ENCODE peak calls at places on chromosomes 2 and 18, in four cellular contexts. K is IMR-90, H is H1, W is mesendoderm. R is an unnamed sample.

GRCh38 chr2:168564641-168565040 is 108.6 kb downstream of the CERS6 start:
- DNase-seq in K (no peak), H (no peak), W (no peak), R (no peak)

GRCh38 chr2:112493858-112494648 is 12.1 kb downstream of the TTL start:
- DNase-seq in K (peak), H (no peak), W (peak), R (no peak)

GRCh38 chr2:128733450-128733849 is 414.8 kb upstream of the HS6ST1 start:
- DNase-seq in K (no peak), W (no peak), H (no peak), R (no peak)

GRCh38 chr18:36782710-36783109 is 46.1 kb downstream of the TPGS2 start:
- DNase-seq in W (no peak), K (no peak), H (no peak), R (no peak)

GRCh38 chr2:212935749-212936148 is 215.7 kb downstream of the IKZF2 start:
- DNase-seq in H (no peak), K (peak), W (no peak), R (no peak)

GRCh38 chr2:136243638-136244557 is 125.9 kb upstream of the CXCR4 start:
- DNase-seq in W (no peak), H (no peak), K (no peak), R (no peak)

GRCh38 chr2:127632592-127633489 is 13.1 kb upstream of the GPR17 start:
- DNase-seq in H (no peak), K (no peak), W (no peak), R (no peak)

GRCh38 chr18:72871091-72871490 is 3.3 kb upstream of the NETO1 start:
- DNase-seq in W (no peak), K (peak), H (no peak), R (no peak)

GRCh38 chr2:20661028-20661980 is 5.6 kb upstream of the GDF7 start:
- DNase-seq in H (peak), K (peak), W (peak), R (peak)

GRCh38 chr2:32711219-32711618 is 83.4 kb downstream of the TTC27 start:
- DNase-seq in K (peak), H (no peak), W (no peak), R (no peak)

GRCh38 chr2:189208254-189208653 is 28.7 kb upstream of the COL5A2 start:
- DNase-seq in K (no peak), W (no peak), H (no peak), R (no peak)

GRCh38 chr2:186544255-186544675 is 45.6 kb upstream of the ITGAV start:
- DNase-seq in K (peak), H (no peak), W (peak), R (no peak)

GRCh38 chr2:147845608-147846002 is 776 bp downstream of the ACVR2A start:
- DNase-seq in H (no peak), W (no peak), K (peak), R (no peak)

GRCh38 chr18:45324489-45325111 is 290.7 kb upstream of the SLC14A2 start:
- DNase-seq in K (peak), W (peak), H (peak), R (peak)

GRCh38 chr2:166803314-166803986 is 84.8 kb upstream of the XIRP2 start:
- DNase-seq in H (no peak), W (no peak), K (peak), R (no peak)

GRCh38 chr18:50659091-50660003 is 99.5 kb downstream of the MAPK4 start:
- DNase-seq in K (peak), W (peak), H (no peak), R (no peak)

GRCh38 chr18:59902180-59902992 is 2.6 kb downstream of the PMAIP1 start:
- DNase-seq in K (peak), H (no peak), W (no peak), R (no peak)

GRCh38 chr2:832635-833034 is 118.0 kb upstream of the SNTG2 start:
- DNase-seq in H (no peak), K (no peak), W (no peak), R (no peak)

GRCh38 chr2:120470041-120470716 is 124.2 kb downstream of the INHBB start:
- DNase-seq in W (no peak), K (peak), H (no peak), R (no peak)

GRCh38 chr2:147030966-147031760 is 813.7 kb upstream of the ACVR2A start:
- DNase-seq in W (no peak), K (peak), H (no peak), R (no peak)

GRCh38 chr2:118473241-118473640 is 374.2 kb downstream of the EN1 start:
- DNase-seq in H (no peak), W (no peak), K (no peak), R (no peak)

DNA sequence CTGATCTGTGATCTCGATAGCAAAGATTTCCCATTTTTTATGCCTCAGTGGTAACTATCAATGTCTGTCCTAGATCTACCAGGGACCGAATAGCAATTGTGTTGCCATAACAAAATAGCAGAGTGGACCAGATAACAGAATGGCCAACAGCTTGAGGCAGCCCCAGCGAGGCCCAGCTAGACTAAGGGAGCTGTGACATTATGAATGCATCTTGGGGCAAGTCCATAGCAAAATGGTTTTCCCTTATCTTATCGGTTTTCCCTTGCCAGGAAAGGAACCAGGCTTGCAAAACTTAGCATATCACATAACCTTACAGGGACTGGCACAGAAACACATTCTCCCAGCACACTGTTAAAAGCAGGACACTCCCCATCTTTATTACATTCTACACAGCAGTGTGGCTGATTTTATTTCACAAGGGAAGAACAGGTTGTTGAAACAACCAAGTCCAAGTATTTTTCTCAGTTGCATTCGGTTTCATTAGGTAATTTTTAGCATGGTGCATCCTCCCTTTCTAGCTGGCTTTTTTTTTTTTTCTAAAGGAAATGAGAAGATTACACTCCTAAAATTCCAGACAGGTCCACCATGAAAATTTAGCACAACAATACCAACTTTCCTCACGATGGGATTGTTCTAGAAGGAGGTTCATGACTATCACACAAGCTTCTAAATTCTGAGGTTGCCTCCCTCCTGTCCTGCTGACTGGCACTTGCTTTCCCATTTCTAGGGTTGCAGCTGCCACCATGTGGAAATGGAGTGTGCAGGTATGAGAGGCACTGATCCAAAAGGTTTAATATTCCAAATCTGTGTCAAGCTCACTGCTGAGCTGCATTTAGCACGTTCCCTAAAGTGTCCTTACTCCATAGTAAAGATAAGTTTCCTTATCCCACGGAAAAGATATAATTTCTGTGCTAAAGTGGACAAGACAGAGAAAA is 97.0 kb upstream of the SLC35G4 start:
- DNase-seq in H (no peak), W (peak), K (no peak), R (no peak)
- H3K56ac ChIP-seq in H (no peak), W (no peak), K (no peak), R (no peak)

GRCh38 chr2:109480486-109481195 is 133.1 kb downstream of the SEPTIN10 start:
- DNase-seq in K (no peak), W (no peak), H (no peak), R (no peak)

GRCh38 chr2:109481196-109481555 is 132.6 kb downstream of the SEPTIN10 start:
- DNase-seq in K (no peak), H (no peak), W (no peak), R (no peak)

GRCh38 chr2:109481599-109481998 is 132.2 kb downstream of the SEPTIN10 start:
- DNase-seq in H (no peak), W (no peak), K (no peak), R (no peak)

GRCh38 chr2:109479804-109480203 is 134.0 kb downstream of the SEPTIN10 start:
- DNase-seq in K (no peak), H (no peak), W (no peak), R (no peak)

GRCh38 chr2:109482371-109482841 is 131.4 kb downstream of the SEPTIN10 start:
- DNase-seq in W (no peak), H (no peak), K (no peak), R (no peak)
- H2BK5ac ChIP-seq in W (no peak), H (no peak), K (no peak), R (no peak)

DNA sequence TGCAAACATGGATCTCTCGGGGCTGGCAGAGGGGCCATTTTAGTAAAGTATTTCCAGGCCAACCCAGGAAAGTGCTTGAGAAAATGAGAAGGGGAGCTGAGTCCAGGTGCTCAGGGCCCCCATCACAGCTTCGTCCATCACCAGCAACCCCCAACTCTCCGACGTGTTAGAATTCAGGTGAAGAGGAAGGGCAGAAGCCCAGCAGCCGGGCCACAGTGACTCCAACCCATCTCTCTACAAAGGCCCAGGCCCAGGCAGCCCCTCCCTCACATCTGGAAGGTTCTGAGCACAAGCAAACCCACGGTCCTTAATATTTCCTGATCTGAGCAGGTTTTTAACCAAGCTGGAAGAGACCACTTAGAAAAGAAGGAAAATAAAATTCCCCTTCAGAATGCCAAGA is 34.7 kb upstream of the COL6A3 start:
- DNase-seq in W (no peak), H (no peak), K (no peak), R (no peak)
- H3K56ac ChIP-seq in W (no peak), H (no peak), K (no peak), R (no peak)

GRCh38 chr2:85309699-85310321 is 18.0 kb downstream of the TGOLN2 start:
- DNase-seq in K (no peak), W (peak), H (no peak), R (no peak)
- H2BK5ac ChIP-seq in K (peak), W (no peak), H (no peak), R (no peak)

DNA sequence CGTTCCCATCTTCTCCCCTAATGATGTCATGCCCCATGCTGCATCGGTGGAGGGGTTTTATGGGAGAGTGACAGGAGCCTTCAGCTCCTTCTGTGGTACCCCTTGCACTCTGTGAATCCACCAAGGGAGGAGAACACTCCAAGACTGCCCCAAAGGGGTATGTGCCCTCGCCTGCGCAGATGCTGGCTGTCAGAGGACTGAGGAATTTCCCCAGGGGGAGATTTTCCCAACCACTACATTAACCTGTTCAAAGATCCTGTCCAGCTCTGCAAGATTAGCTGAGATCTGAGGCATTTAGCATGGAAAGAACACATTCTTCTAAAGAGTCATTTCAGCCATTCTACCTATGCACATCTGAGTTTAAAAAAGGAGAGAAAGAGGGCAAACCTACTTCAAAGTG is 143.2 kb upstream of the ITGA6 start:
- DNase-seq in H (no peak), W (no peak), K (no peak), R (no peak)
- H3K56ac ChIP-seq in H (no peak), W (no peak), K (no peak), R (no peak)

GRCh38 chr18:5627756-5628511 is 84.1 kb upstream of the EPB41L3 start:
- DNase-seq in W (no peak), H (no peak), K (no peak), R (peak)
- H2BK5ac ChIP-seq in W (no peak), H (no peak), K (no peak), R (no peak)

GRCh38 chr2:208713066-208713465 is 306.5 kb downstream of the PTH2R start:
- DNase-seq in H (no peak), K (no peak), W (no peak), R (no peak)

GRCh38 chr2:208711598-208711997 is 305.0 kb downstream of the PTH2R start:
- DNase-seq in W (no peak), K (no peak), H (no peak), R (no peak)
- H3K56ac ChIP-seq in W (no peak), K (no peak), H (no peak), R (no peak)